ENCODE peak calls at places on chromosomes 1 and 21, in four cellular contexts. H is NB4; T is activated CD4-positive, CD25-positive, alpha-beta regulatory T cell; K is non-pigmented ciliary epithelial cell. R is an unnamed sample.

GRCh38 chr1:116375165-116375883 is 2.3 kb downstream of the ATP1A1 start:
- DNase-seq in H (no peak), K (no peak), T (no peak), R (no peak)

GRCh38 chr1:6962390-6962955 is 177.2 kb downstream of the CAMTA1 start:
- DNase-seq in K (no peak), T (peak; percentile 31), H (no peak), R (no peak)

GRCh38 chr1:2546515-2547209 is 9.5 kb upstream of the TNFRSF14 start:
- DNase-seq in H (peak; percentile 95), K (no peak), T (peak; percentile 57), R (peak; percentile 83)

GRCh38 chr1:214700381-214700780 is 97.4 kb downstream of the CENPF start:
- DNase-seq in T (no peak), K (no peak), H (no peak), R (no peak)

GRCh38 chr1:118339431-118340146 is 154.6 kb upstream of the SPAG17 start:
- DNase-seq in K (no peak), H (no peak), T (no peak), R (no peak)

GRCh38 chr1:64925594-64925993 is 40.8 kb downstream of the JAK1 start:
- DNase-seq in K (no peak), T (no peak), H (no peak), R (no peak)

GRCh38 chr1:94741510-94741909 is 78.6 kb upstream of the SLC44A3 start:
- DNase-seq in H (peak; percentile 65), K (no peak), T (no peak), R (no peak)

GRCh38 chr1:44811714-44812151 is 3.4 kb downstream of the BTBD19 start:
- DNase-seq in T (no peak), K (peak; percentile 76), H (peak; percentile 20), R (no peak)

GRCh38 chr1:30196457-30196856 is 526.9 kb downstream of the MATN1 start:
- DNase-seq in H (no peak), K (no peak), T (no peak), R (no peak)

GRCh38 chr1:26693557-26694184 is 2.1 kb upstream of the ARID1A start:
- DNase-seq in T (no peak), K (no peak), H (no peak), R (no peak)

GRCh38 chr1:177914603-177915002 is 55.3 kb downstream of the SEC16B start:
- DNase-seq in T (no peak), H (no peak), K (no peak), R (no peak)

GRCh38 chr1:243343970-243344749 is 88.3 kb downstream of the SDCCAG8 start:
- DNase-seq in K (no peak), T (no peak), H (peak; percentile 52), R (peak; percentile 22)

GRCh38 chr1:192905049-192905448 is 96.2 kb downstream of the RGS2 start:
- DNase-seq in H (no peak), T (no peak), K (no peak), R (no peak)

GRCh38 chr1:40438391-40439015 is 11.8 kb upstream of the ZFP69B start:
- DNase-seq in K (no peak), T (no peak), H (peak; percentile 48), R (no peak)

GRCh38 chr1:231893400-231894102 is 267.0 kb downstream of the DISC1 start:
- DNase-seq in T (no peak), K (no peak), H (no peak), R (no peak)

GRCh38 chr1:228960705-228961104 is 225.4 kb downstream of the RHOU start:
- DNase-seq in T (no peak), K (no peak), H (no peak), R (no peak)

GRCh38 chr21:8992731-8993174 is 1528.6 kb upstream of the TPTE start:
- DNase-seq in H (no peak), K (no peak), T (no peak), R (peak; percentile 84)

GRCh38 chr1:93839307-93839706 is 39.7 kb downstream of the DNTTIP2 start:
- DNase-seq in T (no peak), H (peak; percentile 18), K (peak; percentile 75), R (no peak)

GRCh38 chr1:58823481-58824010 is 39.7 kb upstream of the JUN start:
- DNase-seq in K (no peak), H (no peak), T (no peak), R (no peak)

GRCh38 chr1:13707211-13707610 is 7.2 kb downstream of the PRDM2 start:
- DNase-seq in H (no peak), K (no peak), T (no peak), R (no peak)

GRCh38 chr21:32321480-32321879 is 22.8 kb downstream of the MRAP start:
- DNase-seq in H (no peak), K (no peak), T (no peak), R (no peak)

GRCh38 chr1:184075040-184076029 is 23.8 kb downstream of the TSEN15 start:
- DNase-seq in T (no peak), K (no peak), H (peak; percentile 60), R (peak; percentile 59)

GRCh38 chr1:42765271-42765670 is 1.6 kb downstream of the P3H1 start:
- DNase-seq in H (no peak), K (no peak), T (no peak), R (no peak)

GRCh38 chr1:30058966-30059365 is 664.4 kb downstream of the MATN1 start:
- DNase-seq in K (peak; percentile 58), T (no peak), H (no peak), R (no peak)

GRCh38 chr1:55682198-55682597 is 467.0 kb upstream of the USP24 start:
- DNase-seq in T (no peak), H (no peak), K (no peak), R (no peak)

GRCh38 chr1:28392027-28392652 is 22.6 kb downstream of the PHACTR4 start:
- DNase-seq in K (peak; percentile 82), H (peak; percentile 82), T (no peak), R (no peak)

GRCh38 chr1:199157494-199157893 is 518.7 kb downstream of the PTPRC start:
- DNase-seq in H (no peak), K (peak; percentile 26), T (no peak), R (no peak)

GRCh38 chr1:201891451-201892045 is 2.9 kb downstream of the SHISA4 start:
- DNase-seq in H (no peak), K (no peak), T (no peak), R (no peak)

GRCh38 chr1:15336866-15337265 is 72.8 kb upstream of the EFHD2 start:
- DNase-seq in K (no peak), T (no peak), H (no peak), R (no peak)

GRCh38 chr1:205812271-205812877 is 624 bp downstream of the SLC41A1 start:
- DNase-seq in T (no peak), H (peak; percentile 4), K (no peak), R (no peak)

GRCh38 chr1:19437911-19438310 is 47.4 kb downstream of the CAPZB start:
- DNase-seq in H (no peak), K (no peak), T (no peak), R (no peak)

GRCh38 chr21:28832013-28832714 is 160.5 kb downstream of the LTN1 start:
- DNase-seq in K (peak; percentile 8), H (peak; percentile 33), T (no peak), R (no peak)

GRCh38 chr21:33047231-33047630 is 21.5 kb downstream of the OLIG2 start:
- DNase-seq in H (no peak), T (no peak), K (no peak), R (no peak)

GRCh38 chr1:83641206-83641658 is 357.7 kb downstream of the TTLL7 start:
- DNase-seq in T (no peak), H (no peak), K (no peak), R (no peak)

GRCh38 chr1:226640288-226640687 is 91.7 kb downstream of the STUM start:
- DNase-seq in K (no peak), H (no peak), T (no peak), R (no peak)

GRCh38 chr1:13730751-13731482 is 30.9 kb downstream of the PRDM2 start:
- DNase-seq in T (peak; percentile 38), H (no peak), K (no peak), R (no peak)

GRCh38 chr1:28359592-28360239 is 9.8 kb upstream of the PHACTR4 start:
- DNase-seq in H (peak; percentile 76), K (no peak), T (peak; percentile 41), R (peak; percentile 34)